ENCODE peak calls at places on chromosomes 2 and 18, in five cellular contexts. S is AG04449, U is dermis blood vessel endothelial cell, L is brain microvascular endothelial cell, D is A549. J is an unnamed sample.

GRCh38 chr2:234467289-234467688 is 29.6 kb downstream of the ARL4C start:
- DNase-seq in U (no peak), L (peak), D (no peak), S (peak), J (no peak)

GRCh38 chr18:6629635-6630140 is 99.8 kb upstream of the ARHGAP28 start:
- DNase-seq in D (no peak), L (peak), S (no peak), U (no peak), J (no peak)

GRCh38 chr2:9297156-9297555 is 90.5 kb downstream of the ASAP2 start:
- DNase-seq in S (no peak), U (no peak), L (no peak), D (no peak), J (no peak)

GRCh38 chr2:226609361-226609760 is 190.3 kb downstream of the IRS1 start:
- DNase-seq in S (peak), U (no peak), L (peak), D (no peak), J (no peak)

GRCh38 chr2:43542285-43542933 is 53.4 kb downstream of the THADA start:
- DNase-seq in U (peak), S (no peak), D (peak), L (no peak), J (peak)

GRCh38 chr2:106124787-106125549 is 69.1 kb downstream of the UXS1 start:
- DNase-seq in D (no peak), L (no peak), U (no peak), S (no peak), J (no peak)

GRCh38 chr2:7515327-7515726 is 598.1 kb downstream of the RNF144A start:
- DNase-seq in U (no peak), D (no peak), S (no peak), L (no peak), J (no peak)

GRCh38 chr2:101152195-101153076 is 1.3 kb upstream of the TBC1D8 start:
- DNase-seq in D (peak), L (no peak), U (peak), S (no peak), J (peak)

GRCh38 chr2:72883356-72883962 is 3.7 kb upstream of the SPR start:
- DNase-seq in S (no peak), D (peak), L (peak), U (peak), J (peak)

GRCh38 chr18:58578321-58578720 is 50.6 kb downstream of the ALPK2 start:
- DNase-seq in D (no peak), U (no peak), L (peak), S (no peak), J (no peak)

GRCh38 chr2:62736899-62737559 is 31.5 kb downstream of the EHBP1 start:
- DNase-seq in S (no peak), U (no peak), D (no peak), L (no peak), J (no peak)

GRCh38 chr2:88621432-88621831 is 5.8 kb downstream of the EIF2AK3 start:
- DNase-seq in D (no peak), U (no peak), S (no peak), L (no peak), J (no peak)

GRCh38 chr2:217326238-217327022 is 466.6 kb upstream of the TNP1 start:
- DNase-seq in D (no peak), S (no peak), U (no peak), L (no peak), J (no peak)

GRCh38 chr2:27772804-27773203 is 1.3 kb downstream of the MRPL33 start:
- DNase-seq in L (no peak), D (no peak), S (no peak), U (peak), J (no peak)

GRCh38 chr18:79921984-79922965 is 29.2 kb downstream of the SLC66A2 start:
- DNase-seq in S (no peak), L (no peak), D (no peak), U (no peak), J (no peak)

GRCh38 chr2:175793649-175794048 is 208.4 kb downstream of the LNPK start:
- DNase-seq in S (no peak), L (no peak), D (no peak), U (no peak), J (no peak)

GRCh38 chr2:44642123-44642857 is 280.5 kb downstream of the CAMKMT start:
- DNase-seq in D (no peak), U (no peak), L (no peak), S (no peak), J (no peak)

GRCh38 chr2:30462131-30462857 is 15.2 kb downstream of the LCLAT1 start:
- DNase-seq in L (no peak), D (no peak), U (no peak), S (no peak), J (no peak)

GRCh38 chr2:226447896-226448295 is 351.7 kb downstream of the IRS1 start:
- DNase-seq in U (no peak), L (peak), S (no peak), D (no peak), J (no peak)

GRCh38 chr2:180048256-180048655 is 41.2 kb upstream of the CWC22 start:
- DNase-seq in L (peak), S (no peak), U (no peak), D (no peak), J (no peak)

GRCh38 chr2:890214-890613 is 60.4 kb upstream of the SNTG2 start:
- DNase-seq in L (no peak), S (no peak), D (no peak), U (no peak), J (no peak)

GRCh38 chr18:78977627-78978271 is 1.9 kb upstream of the SALL3 start:
- DNase-seq in U (no peak), D (no peak), S (no peak), L (no peak), J (no peak)

GRCh38 chr2:11128258-11128951 is 26.9 kb upstream of the SLC66A3 start:
- DNase-seq in D (no peak), S (peak), L (peak), U (peak), J (no peak)

GRCh38 chr2:27891820-27892105 is 1.2 kb downstream of the BABAM2 start:
- DNase-seq in L (no peak), S (no peak), D (peak), U (no peak), J (no peak)

GRCh38 chr2:120641366-120641771 is 94.3 kb upstream of the GLI2 start:
- DNase-seq in D (no peak), U (no peak), L (peak), S (no peak), J (no peak)

GRCh38 chr2:100905132-100905805 is 85.3 kb downstream of the NPAS2 start:
- DNase-seq in S (no peak), U (no peak), L (no peak), D (no peak), J (no peak)

GRCh38 chr2:205270689-205271088 is 411.6 kb upstream of the NRP2 start:
- DNase-seq in D (no peak), S (no peak), U (peak), L (no peak), J (no peak)

GRCh38 chr2:36329746-36330145 is 25.8 kb upstream of the CRIM1 start:
- DNase-seq in S (no peak), U (peak), D (peak), L (peak), J (no peak)

GRCh38 chr2:85707304-85707703 is 13.1 kb downstream of the GNLY start:
- DNase-seq in D (peak), L (peak), U (peak), S (no peak), J (peak)

J was measured in LoVo.